ENCODE peak calls at places on chromosomes 5 and 9, in four cellular contexts. J, X, T and A are unnamed samples.

GRCh38 chr5:155844541-155844940 is 482.4 kb upstream of the SGCD start:
- DNase-seq in J (no peak), X (no peak), T (no peak), A (no peak)

GRCh38 chr9:12863624-12864023 is 88.8 kb downstream of the LURAP1L start:
- DNase-seq in J (no peak), X (no peak), T (no peak), A (no peak)

GRCh38 chr9:107208121-107208520 is 75.0 kb upstream of the RAD23B start:
- DNase-seq in J (no peak), X (no peak), T (no peak), A (no peak)

GRCh38 chr5:133682496-133682895 is 70.2 kb upstream of the FSTL4 start:
- DNase-seq in J (no peak), X (no peak), T (no peak), A (no peak)

GRCh38 chr9:89975586-89975985 is 370.8 kb downstream of the GADD45G start:
- DNase-seq in J (no peak), X (no peak), T (no peak), A (no peak)

GRCh38 chr5:51399636-51399993 is 16.4 kb downstream of the ISL1 start:
- DNase-seq in J (no peak), X (no peak), T (no peak), A (no peak)

GRCh38 chr9:93582115-93582514 is 5.7 kb downstream of the PHF2 start:
- DNase-seq in J (no peak), X (no peak), T (peak; percentile 47), A (no peak)

GRCh38 chr5:153630546-153630945 is 140.1 kb downstream of the GRIA1 start:
- DNase-seq in J (no peak), X (no peak), T (no peak), A (no peak)

GRCh38 chr9:121811140-121811539 is 159.7 kb downstream of the DAB2IP start:
- DNase-seq in J (no peak), X (no peak), T (no peak), A (no peak)

GRCh38 chr9:80492221-80492620 is 920.5 kb downstream of the TLE4 start:
- DNase-seq in J (no peak), X (no peak), T (no peak), A (no peak)

GRCh38 chr5:76579166-76579765 is 43.9 kb downstream of the F2RL2 start:
- DNase-seq in J (no peak), X (no peak), T (no peak), A (no peak)

GRCh38 chr5:33441241-33441844 is 578 bp downstream of the TARS1 start:
- DNase-seq in J (peak; percentile 92), X (peak; percentile 9), T (peak; percentile 70), A (peak; percentile 21)

GRCh38 chr5:54120473-54120872 is 189.9 kb downstream of the ARL15 start:
- DNase-seq in J (no peak), X (no peak), T (no peak), A (no peak)
- TF ChIP-seq FOXK2 in J (no peak), X (no peak), T (no peak), A (no peak)

GRCh38 chr9:136545966-136546696 is at the start of gene NOTCH1:
- DNase-seq in J (peak; percentile 87), X (peak; percentile 89), T (peak; percentile 30), A (peak; percentile 80)
- TF ChIP-seq FOXK2 in J (no peak), X (no peak), T (no peak), A (no peak)

DNA sequence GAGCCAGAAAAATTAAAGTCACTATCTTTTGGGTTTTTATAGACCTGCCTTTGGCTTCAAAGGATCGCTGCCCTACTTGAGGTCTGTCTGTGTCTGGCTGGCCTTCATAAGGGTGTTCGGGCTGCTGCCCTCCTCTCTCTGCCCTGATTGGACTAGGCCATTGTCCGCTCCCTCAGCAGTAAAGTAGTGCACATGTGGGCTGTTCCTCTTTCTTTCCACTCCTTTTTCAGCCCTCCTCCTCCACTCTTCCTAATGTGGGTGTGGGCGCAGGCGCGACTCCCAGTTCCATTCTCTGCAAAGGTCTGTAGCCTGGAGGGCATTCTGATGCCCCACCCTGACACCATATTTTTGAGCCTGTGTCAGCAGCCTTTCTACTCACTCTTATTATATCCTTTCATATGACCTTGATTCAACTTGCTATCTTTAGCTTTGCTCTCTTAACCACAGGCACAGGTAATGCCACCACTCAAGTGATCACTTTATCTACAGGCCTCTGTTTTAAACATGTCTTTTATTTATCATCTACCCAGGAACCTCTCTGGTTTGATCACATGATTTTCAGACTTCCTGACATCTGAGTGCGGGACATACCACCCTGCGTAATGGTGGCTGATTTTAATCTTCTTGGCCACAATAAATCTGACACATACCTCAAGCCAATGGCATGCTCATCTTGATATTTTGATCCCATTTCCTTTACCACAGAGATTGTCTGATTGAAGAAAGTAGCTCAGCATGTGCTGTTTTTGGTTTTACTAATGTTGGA is 144.5 kb downstream of the AOPEP start:
- DNase-seq in J (no peak), X (no peak), T (no peak), A (no peak)
- TF ChIP-seq FOXK2 in J (no peak), X (no peak), T (no peak), A (no peak)

GRCh38 chr5:84565866-84566265 is 181.2 kb upstream of the EDIL3 start:
- DNase-seq in J (no peak), X (no peak), T (no peak), A (no peak)

GRCh38 chr5:84564311-84564710 is 179.6 kb upstream of the EDIL3 start:
- DNase-seq in J (no peak), X (no peak), T (no peak), A (no peak)

GRCh38 chr5:84569307-84569706 is 184.6 kb upstream of the EDIL3 start:
- DNase-seq in J (no peak), X (no peak), T (no peak), A (no peak)

GRCh38 chr5:84573017-84573712 is 188.5 kb upstream of the EDIL3 start:
- DNase-seq in J (no peak), X (no peak), T (no peak), A (no peak)

DNA sequence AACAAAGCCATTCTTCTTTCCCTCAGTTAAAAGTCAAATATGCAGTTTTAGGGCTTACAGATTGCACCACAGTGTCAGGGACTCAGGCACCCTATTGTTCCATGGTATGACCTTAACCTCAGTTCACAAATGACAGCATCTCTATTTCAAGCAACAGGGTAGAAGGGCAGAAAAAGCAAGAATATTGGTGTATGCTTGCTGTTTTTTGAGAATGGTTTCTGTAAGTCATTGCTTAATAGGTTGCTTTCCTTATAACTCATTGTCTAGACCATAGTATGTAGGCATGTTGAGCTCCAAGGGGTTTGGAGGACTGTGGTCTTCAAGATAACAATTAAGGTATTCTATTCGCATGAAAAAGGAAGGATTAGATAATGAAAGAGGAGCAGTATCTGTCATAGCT is 183.5 kb upstream of the EDIL3 start:
- DNase-seq in J (no peak), X (no peak), T (no peak), A (no peak)
- TF ChIP-seq FOXK2 in J (no peak), X (no peak), T (no peak), A (no peak)

GRCh38 chr5:80762573-80762972 is 107.8 kb upstream of the DHFR start:
- DNase-seq in J (no peak), X (no peak), T (no peak), A (no peak)

GRCh38 chr5:80761966-80762365 is 107.2 kb upstream of the DHFR start:
- DNase-seq in J (no peak), X (no peak), T (no peak), A (no peak)

GRCh38 chr5:80761176-80761575 is 106.4 kb upstream of the DHFR start:
- DNase-seq in J (peak; percentile 80), X (no peak), T (no peak), A (no peak)

GRCh38 chr5:80760680-80761079 is 105.9 kb upstream of the DHFR start:
- DNase-seq in J (no peak), X (no peak), T (no peak), A (no peak)

DNA sequence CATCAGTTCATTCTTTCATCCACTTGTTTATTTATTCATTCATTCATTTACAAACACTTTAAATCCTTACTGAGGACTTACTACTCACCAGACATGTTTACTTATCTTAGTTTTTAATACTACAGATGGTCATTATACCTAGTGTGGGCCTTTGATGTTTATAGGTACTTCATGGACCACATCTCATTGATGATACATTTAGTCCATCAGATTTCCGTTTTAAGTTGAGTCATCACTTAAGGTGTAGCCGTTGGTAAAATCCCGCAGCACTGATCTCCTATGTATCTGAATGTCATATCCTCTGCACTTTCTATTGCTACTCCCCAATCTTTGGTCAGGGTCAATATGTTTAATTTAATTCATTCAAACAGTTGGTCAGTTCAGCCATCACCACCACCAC is 105.4 kb upstream of the DHFR start:
- DNase-seq in J (no peak), X (no peak), T (no peak), A (no peak)
- TF ChIP-seq FOXK2 in J (no peak), X (no peak), T (no peak), A (no peak)

GRCh38 chr9:104851521-104851920 is 76.4 kb downstream of the ABCA1 start:
- DNase-seq in J (no peak), X (no peak), T (no peak), A (no peak)

GRCh38 chr9:104858271-104858670 is 69.7 kb downstream of the ABCA1 start:
- DNase-seq in J (no peak), X (no peak), T (no peak), A (no peak)

GRCh38 chr9:104856413-104856941 is 71.5 kb downstream of the ABCA1 start:
- DNase-seq in J (no peak), X (no peak), T (peak; percentile 86), A (no peak)

GRCh38 chr9:104855837-104856236 is 72.1 kb downstream of the ABCA1 start:
- DNase-seq in J (no peak), X (no peak), T (no peak), A (no peak)

GRCh38 chr9:104854613-104855012 is 73.3 kb downstream of the ABCA1 start:
- DNase-seq in J (no peak), X (no peak), T (peak; percentile 16), A (no peak)
- TF ChIP-seq FOXK2 in J (no peak), X (no peak), T (no peak), A (no peak)

GRCh38 chr9:137220317-137221094 is 1.5 kb downstream of the RNF208 start:
- DNase-seq in J (no peak), X (no peak), T (no peak), A (no peak)

GRCh38 chr9:137219757-137220316 is 2.2 kb downstream of the RNF208 start:
- DNase-seq in J (no peak), X (no peak), T (no peak), A (no peak)

GRCh38 chr9:137217276-137218211 is 4.5 kb downstream of the RNF208 start:
- DNase-seq in J (peak; percentile 92), X (peak; percentile 55), T (peak; percentile 66), A (no peak)

GRCh38 chr9:137218212-137218753 is 3.8 kb downstream of the RNF208 start:
- DNase-seq in J (no peak), X (no peak), T (no peak), A (no peak)

GRCh38 chr9:137218754-137219271 is 3.2 kb downstream of the RNF208 start:
- DNase-seq in J (peak; percentile 95), X (no peak), T (peak; percentile 81), A (no peak)
- TF ChIP-seq FOXK2 in J (peak; percentile 48), X (no peak), T (no peak), A (no peak)